ENCODE peak calls at places on chromosomes 13 and 19, in seven cellular contexts. One of them, this sample, is unnamed. For H3K9me3, the result is how much of the 10 kb centered on the place peaks cover.

GRCh38 chr19:49119411-49120324 is at the start of gene PPFIA3:
- DNase-seq in lung: no peak
- DNase-seq in colonic mucosa: peak
- DNase-seq in uterus: peak
- DNase-seq in tibial artery: peak
- DNase-seq in SK-N-MC: no peak
- DNase-seq in testis: peak
- DNase-seq in this sample: peak

GRCh38 chr13:113928701-113929627 is 44.9 kb downstream of the C13orf46 start:
- DNase-seq in uterus: peak
- DNase-seq in colonic mucosa: no peak
- DNase-seq in testis: peak
- DNase-seq in tibial artery: peak
- DNase-seq in lung: no peak
- DNase-seq in SK-N-MC: no peak
- DNase-seq in this sample: peak

GRCh38 chr19:13441810-13442512 is 64.3 kb downstream of the CACNA1A start:
- DNase-seq in testis: peak
- DNase-seq in lung: no peak
- DNase-seq in colonic mucosa: peak
- DNase-seq in tibial artery: no peak
- DNase-seq in uterus: no peak
- DNase-seq in SK-N-MC: peak
- DNase-seq in this sample: peak

GRCh38 chr13:106133025-106133424 is 402.4 kb downstream of the EFNB2 start:
- DNase-seq in colonic mucosa: no peak
- DNase-seq in uterus: no peak
- DNase-seq in tibial artery: no peak
- DNase-seq in lung: no peak
- DNase-seq in SK-N-MC: no peak
- DNase-seq in testis: no peak
- DNase-seq in this sample: no peak

GRCh38 chr13:51958217-51958547 is 53.1 kb downstream of the ATP7B start:
- DNase-seq in colonic mucosa: peak
- DNase-seq in tibial artery: no peak
- DNase-seq in testis: no peak
- DNase-seq in uterus: no peak
- DNase-seq in SK-N-MC: no peak
- DNase-seq in lung: no peak
- DNase-seq in this sample: peak

GRCh38 chr13:46179576-46180368 is 2.2 kb downstream of the LCP1 start:
- DNase-seq in lung: peak
- DNase-seq in tibial artery: peak
- DNase-seq in testis: peak
- DNase-seq in SK-N-MC: no peak
- DNase-seq in uterus: no peak
- DNase-seq in colonic mucosa: peak
- DNase-seq in this sample: no peak

GRCh38 chr13:75770164-75771145 is 134.3 kb downstream of the LMO7 start:
- DNase-seq in uterus: no peak
- DNase-seq in colonic mucosa: no peak
- DNase-seq in lung: no peak
- DNase-seq in testis: no peak
- DNase-seq in SK-N-MC: no peak
- DNase-seq in tibial artery: no peak
- DNase-seq in this sample: no peak

GRCh38 chr13:30690282-30691188 is 44.8 kb upstream of the ALOX5AP start:
- DNase-seq in colonic mucosa: peak
- DNase-seq in testis: peak
- DNase-seq in lung: peak
- DNase-seq in tibial artery: peak
- DNase-seq in uterus: peak
- DNase-seq in SK-N-MC: no peak
- DNase-seq in this sample: no peak

GRCh38 chr19:58326914-58327726 is at the start of gene ZSCAN22:
- DNase-seq in tibial artery: peak
- DNase-seq in testis: peak
- DNase-seq in lung: peak
- DNase-seq in SK-N-MC: no peak
- DNase-seq in uterus: peak
- DNase-seq in colonic mucosa: peak
- DNase-seq in this sample: peak

GRCh38 chr13:27619711-27620376 is 485 bp downstream of the LNX2 start:
- DNase-seq in SK-N-MC: no peak
- DNase-seq in uterus: no peak
- DNase-seq in lung: peak
- DNase-seq in tibial artery: peak
- DNase-seq in colonic mucosa: peak
- DNase-seq in testis: peak
- DNase-seq in this sample: no peak

GRCh38 chr19:548841-549830 is 5.3 kb downstream of the GZMM start:
- DNase-seq in lung: no peak
- DNase-seq in uterus: no peak
- DNase-seq in tibial artery: no peak
- DNase-seq in testis: no peak
- DNase-seq in colonic mucosa: no peak
- DNase-seq in SK-N-MC: no peak
- DNase-seq in this sample: no peak

GRCh38 chr19:38070573-38070972 is 153.4 kb downstream of the DPF1 start:
- DNase-seq in lung: no peak
- DNase-seq in SK-N-MC: no peak
- DNase-seq in uterus: no peak
- DNase-seq in testis: no peak
- DNase-seq in tibial artery: no peak
- DNase-seq in colonic mucosa: no peak
- DNase-seq in this sample: no peak

GRCh38 chr13:55563267-55563666 is 1577.5 kb upstream of the PRR20A start:
- DNase-seq in tibial artery: no peak
- DNase-seq in colonic mucosa: no peak
- DNase-seq in testis: no peak
- DNase-seq in lung: no peak
- DNase-seq in SK-N-MC: no peak
- DNase-seq in uterus: no peak
- DNase-seq in this sample: no peak

GRCh38 chr19:40523322-40524047 is 53.2 kb upstream of the SHKBP1 start:
- DNase-seq in tibial artery: no peak
- DNase-seq in SK-N-MC: no peak
- DNase-seq in testis: peak
- DNase-seq in lung: peak
- DNase-seq in uterus: peak
- DNase-seq in colonic mucosa: peak
- DNase-seq in this sample: peak

GRCh38 chr19:9903341-9903740 is 33.0 kb downstream of the OLFM2 start:
- DNase-seq in SK-N-MC: no peak
- DNase-seq in testis: no peak
- DNase-seq in colonic mucosa: no peak
- DNase-seq in tibial artery: no peak
- DNase-seq in uterus: no peak
- DNase-seq in lung: no peak
- DNase-seq in this sample: no peak

DNA sequence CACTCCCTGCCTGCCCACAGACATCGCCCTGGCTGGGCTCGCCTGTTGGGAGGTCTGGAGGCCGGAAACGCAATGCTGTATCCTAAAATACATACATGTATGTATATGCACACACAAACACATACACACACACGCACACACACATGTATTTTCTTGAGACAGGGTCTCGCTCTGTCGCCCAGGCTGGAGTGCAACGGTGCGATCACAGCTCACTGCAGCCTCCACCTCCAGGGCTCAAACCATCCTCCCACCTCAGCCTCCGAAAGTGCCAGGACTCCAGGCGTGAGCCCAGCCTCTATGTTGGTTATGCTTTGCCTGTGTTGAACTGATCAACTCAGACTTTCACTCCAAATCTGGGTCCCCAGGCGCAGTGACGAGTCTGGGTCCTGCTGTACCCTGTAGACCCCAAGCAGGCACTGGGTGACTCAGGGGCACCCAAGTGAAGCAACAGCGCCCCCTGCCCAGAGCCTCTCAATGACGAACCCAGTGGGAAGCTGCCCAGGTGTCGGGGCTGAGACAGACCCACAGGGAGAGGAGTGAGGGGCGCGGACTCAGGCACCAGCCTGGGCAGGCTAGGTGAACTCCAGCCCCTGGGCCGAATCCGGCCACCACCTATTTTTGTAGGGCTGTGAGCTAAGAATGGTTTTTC is 27.4 kb upstream of the CACTIN start:
- DNase-seq in uterus: no peak
- DNase-seq in tibial artery: no peak
- DNase-seq in SK-N-MC: no peak
- DNase-seq in lung: no peak
- DNase-seq in testis: no peak
- DNase-seq in colonic mucosa: no peak
- DNase-seq in this sample: peak
- H3K9me3 ChIP-seq in uterus: under half
- H3K9me3 ChIP-seq in tibial artery: under half
- H3K9me3 ChIP-seq in SK-N-MC: under half
- H3K9me3 ChIP-seq in lung: under half
- H3K9me3 ChIP-seq in testis: under half
- H3K9me3 ChIP-seq in colonic mucosa: under half
- H3K9me3 ChIP-seq in this sample: under half

DNA sequence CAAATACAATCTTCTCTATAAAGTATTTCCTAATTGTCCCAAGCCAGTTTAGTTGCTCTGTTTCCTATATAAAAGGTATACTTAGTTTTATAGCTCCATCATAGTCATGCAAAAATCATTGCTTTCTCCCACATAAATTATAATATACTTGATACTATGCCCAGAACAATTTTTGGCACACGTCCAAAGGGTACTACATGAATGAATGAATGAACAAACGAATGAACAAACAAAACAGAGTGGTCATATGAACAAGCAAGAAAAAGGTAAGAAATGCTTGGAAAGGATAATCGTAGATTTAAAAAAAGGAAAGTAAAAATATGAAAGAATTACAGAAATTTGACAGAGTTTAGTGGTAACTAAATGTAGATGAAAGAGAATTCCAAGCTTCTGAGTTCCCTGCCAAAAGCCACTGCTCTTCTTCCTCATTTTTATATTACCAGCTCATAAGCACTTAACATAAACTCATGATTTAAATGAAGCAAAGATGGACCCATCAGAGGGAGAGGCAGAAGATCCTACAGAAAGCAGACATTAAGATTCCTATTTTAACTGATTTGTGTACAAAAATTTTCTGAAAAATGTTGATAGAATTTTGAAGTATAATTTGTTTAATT is 123.2 kb downstream of the ENOX1 start:
- DNase-seq in colonic mucosa: no peak
- DNase-seq in testis: no peak
- DNase-seq in uterus: no peak
- DNase-seq in lung: no peak
- DNase-seq in SK-N-MC: no peak
- DNase-seq in tibial artery: no peak
- DNase-seq in this sample: no peak
- H3K4me3 ChIP-seq in colonic mucosa: no peak
- H3K4me3 ChIP-seq in testis: no peak
- H3K4me3 ChIP-seq in uterus: no peak
- H3K4me3 ChIP-seq in lung: no peak
- H3K4me3 ChIP-seq in SK-N-MC: no peak
- H3K4me3 ChIP-seq in tibial artery: no peak
- H3K4me3 ChIP-seq in this sample: no peak

GRCh38 chr19:34575206-34575605 is 93.6 kb downstream of the WTIP start:
- DNase-seq in testis: no peak
- DNase-seq in colonic mucosa: no peak
- DNase-seq in lung: no peak
- DNase-seq in tibial artery: no peak
- DNase-seq in uterus: no peak
- DNase-seq in SK-N-MC: no peak
- DNase-seq in this sample: no peak
- H3K9me3 ChIP-seq in testis: under half
- H3K9me3 ChIP-seq in colonic mucosa: under half
- H3K9me3 ChIP-seq in lung: under half
- H3K9me3 ChIP-seq in tibial artery: under half
- H3K9me3 ChIP-seq in uterus: under half
- H3K9me3 ChIP-seq in SK-N-MC: under half
- H3K9me3 ChIP-seq in this sample: under half

GRCh38 chr19:35897706-35898451 is 2.5 kb downstream of the NFKBID start:
- DNase-seq in testis: no peak
- DNase-seq in tibial artery: no peak
- DNase-seq in colonic mucosa: no peak
- DNase-seq in uterus: no peak
- DNase-seq in lung: no peak
- DNase-seq in SK-N-MC: no peak
- DNase-seq in this sample: no peak
- H3K4me3 ChIP-seq in testis: peak
- H3K4me3 ChIP-seq in tibial artery: peak
- H3K4me3 ChIP-seq in colonic mucosa: peak
- H3K4me3 ChIP-seq in uterus: peak
- H3K4me3 ChIP-seq in lung: peak
- H3K4me3 ChIP-seq in SK-N-MC: no peak
- H3K4me3 ChIP-seq in this sample: no peak

GRCh38 chr19:27764186-27764804 is 1448.7 kb downstream of the UQCRFS1 start:
- DNase-seq in SK-N-MC: no peak
- DNase-seq in uterus: no peak
- DNase-seq in testis: no peak
- DNase-seq in tibial artery: no peak
- DNase-seq in lung: no peak
- DNase-seq in colonic mucosa: no peak
- DNase-seq in this sample: no peak

GRCh38 chr19:27762933-27763332 is 1450.0 kb downstream of the UQCRFS1 start:
- DNase-seq in uterus: no peak
- DNase-seq in lung: no peak
- DNase-seq in colonic mucosa: no peak
- DNase-seq in SK-N-MC: no peak
- DNase-seq in tibial artery: no peak
- DNase-seq in testis: no peak
- DNase-seq in this sample: no peak

GRCh38 chr19:27767234-27767633 is 1445.7 kb downstream of the UQCRFS1 start:
- DNase-seq in testis: no peak
- DNase-seq in colonic mucosa: no peak
- DNase-seq in lung: peak
- DNase-seq in tibial artery: no peak
- DNase-seq in SK-N-MC: no peak
- DNase-seq in uterus: no peak
- DNase-seq in this sample: no peak

GRCh38 chr19:27765397-27765796 is 1447.6 kb downstream of the UQCRFS1 start:
- DNase-seq in SK-N-MC: no peak
- DNase-seq in testis: no peak
- DNase-seq in lung: no peak
- DNase-seq in colonic mucosa: no peak
- DNase-seq in uterus: no peak
- DNase-seq in tibial artery: no peak
- DNase-seq in this sample: no peak

GRCh38 chr19:27765912-27766725 is 1446.8 kb downstream of the UQCRFS1 start:
- DNase-seq in SK-N-MC: no peak
- DNase-seq in testis: no peak
- DNase-seq in lung: no peak
- DNase-seq in uterus: no peak
- DNase-seq in tibial artery: no peak
- DNase-seq in colonic mucosa: peak
- DNase-seq in this sample: no peak
- H3K9me3 ChIP-seq in SK-N-MC: under half
- H3K9me3 ChIP-seq in testis: under half
- H3K9me3 ChIP-seq in lung: under half
- H3K9me3 ChIP-seq in uterus: under half
- H3K9me3 ChIP-seq in tibial artery: half or more
- H3K9me3 ChIP-seq in colonic mucosa: under half
- H3K9me3 ChIP-seq in this sample: under half

This sample was measured in Caco-2.